ENCODE peak calls at places on chromosome 9, in four cellular contexts. Z is K562, I is A549, W is HepG2. Y is an unnamed sample.

GRCh38 chr9:126342621-126343031 is 16.0 kb downstream of the MVB12B start:
- DNase-seq in Z (no peak), I (no peak), W (peak), Y (no peak)

GRCh38 chr9:91945277-91946074 is 4.6 kb downstream of the ROR2 start:
- DNase-seq in Z (peak), I (no peak), W (no peak), Y (no peak)

GRCh38 chr9:131578778-131579504 is 33.6 kb downstream of the PRRT1B start:
- DNase-seq in Z (no peak), I (no peak), W (no peak), Y (no peak)

GRCh38 chr9:132578367-132578932 is 4.0 kb upstream of the BARHL1 start:
- DNase-seq in Z (no peak), I (no peak), W (no peak), Y (no peak)

GRCh38 chr9:114291064-114291474 is 31.8 kb upstream of the ORM1 start:
- DNase-seq in Z (peak), I (peak), W (peak), Y (peak)

GRCh38 chr9:110180386-110180712 is 27.6 kb downstream of the C9orf152 start:
- DNase-seq in Z (no peak), I (no peak), W (no peak), Y (no peak)

GRCh38 chr9:16482764-16483163 is 387.7 kb downstream of the BNC2 start:
- DNase-seq in Z (no peak), I (no peak), W (no peak), Y (no peak)

GRCh38 chr9:36815023-36815422 is 219.0 kb downstream of the PAX5 start:
- DNase-seq in Z (no peak), I (no peak), W (no peak), Y (no peak)

GRCh38 chr9:88387733-88388202 is 476 bp upstream of the SPIN1 start:
- DNase-seq in Z (peak), I (peak), W (peak), Y (no peak)

GRCh38 chr9:34380511-34381315 is 4.0 kb upstream of the MYORG start:
- DNase-seq in Z (peak), I (peak), W (peak), Y (no peak)

GRCh38 chr9:93228453-93228852 is 44.5 kb downstream of the WNK2 start:
- DNase-seq in Z (no peak), I (no peak), W (no peak), Y (no peak)

GRCh38 chr9:93225892-93226291 is 42.0 kb downstream of the WNK2 start:
- DNase-seq in Z (no peak), I (no peak), W (no peak), Y (no peak)

GRCh38 chr9:93228030-93228429 is 44.1 kb downstream of the WNK2 start:
- DNase-seq in Z (no peak), I (no peak), W (no peak), Y (no peak)

GRCh38 chr9:93225417-93225816 is 41.5 kb downstream of the WNK2 start:
- DNase-seq in Z (no peak), I (no peak), W (no peak), Y (no peak)

GRCh38 chr9:93226819-93227218 is 42.9 kb downstream of the WNK2 start:
- DNase-seq in Z (no peak), I (no peak), W (no peak), Y (no peak)
- TF ChIP-seq KDM1A in Z (no peak), I (no peak), W (no peak), Y (no peak)

GRCh38 chr9:134863306-134863902 is 17.2 kb upstream of the FCN2 start:
- DNase-seq in Z (no peak), I (no peak), W (no peak), Y (no peak)

GRCh38 chr9:134863941-134864820 is 16.4 kb upstream of the FCN2 start:
- DNase-seq in Z (no peak), I (no peak), W (no peak), Y (no peak)

GRCh38 chr9:134861586-134862334 is 18.9 kb upstream of the FCN2 start:
- DNase-seq in Z (no peak), I (no peak), W (no peak), Y (no peak)

GRCh38 chr9:134867917-134868750 is 12.5 kb upstream of the FCN2 start:
- DNase-seq in Z (no peak), I (no peak), W (no peak), Y (no peak)

DNA sequence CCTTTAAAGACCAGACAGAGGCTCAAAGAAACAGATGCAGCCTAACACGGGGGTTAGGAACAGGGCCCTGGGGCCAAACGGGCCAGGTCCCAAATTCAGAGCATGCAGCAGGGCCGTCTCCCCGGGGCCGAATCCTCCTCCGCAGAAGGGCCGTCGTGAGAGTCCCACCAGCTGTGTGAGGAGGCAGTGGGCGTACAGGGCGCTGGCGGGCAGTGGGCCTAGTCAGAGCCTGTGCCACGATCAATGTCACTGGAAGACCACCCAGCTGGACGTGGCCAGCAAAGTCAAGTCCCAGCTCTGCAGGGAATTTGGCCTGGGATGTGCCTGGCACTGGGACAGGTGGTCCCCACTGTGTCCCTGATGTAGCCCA is 15.8 kb upstream of the FCN2 start:
- DNase-seq in Z (no peak), I (no peak), W (no peak), Y (no peak)
- H3K27ac ChIP-seq in Z (no peak), I (no peak), W (no peak), Y (no peak)

GRCh38 chr9:128635266-128636023 is 21.2 kb downstream of the DYNC2I2 start:
- DNase-seq in Z (peak), I (peak), W (peak), Y (peak)
- TF ChIP-seq KDM1A in Z (no peak), I (no peak), W (peak), Y (no peak)

DNA sequence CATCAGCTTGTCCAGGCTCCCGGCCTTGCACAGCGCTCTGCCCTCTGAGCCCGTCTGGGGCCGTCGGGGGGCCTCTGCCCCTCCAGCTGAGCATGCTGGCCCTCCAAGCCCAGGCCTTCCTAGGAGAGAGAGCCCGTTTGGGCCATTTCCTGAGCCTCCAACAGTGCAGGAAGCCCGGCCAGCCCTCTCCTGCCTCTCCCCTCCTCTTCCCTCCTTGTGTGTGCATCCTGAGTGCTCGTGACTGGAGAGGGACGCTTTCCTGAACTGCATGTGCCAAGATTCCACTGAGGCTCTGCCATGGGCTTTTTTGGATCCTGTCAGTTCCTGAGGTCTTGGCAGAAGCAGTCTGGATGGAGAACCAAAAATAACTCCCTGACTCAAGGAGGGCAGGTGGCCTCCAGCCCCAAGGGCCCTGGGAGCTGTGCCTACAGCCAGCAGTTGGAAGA is 15.6 kb downstream of the OLFM1 start:
- DNase-seq in Z (no peak), I (no peak), W (no peak), Y (no peak)
- H3K27ac ChIP-seq in Z (no peak), I (no peak), W (no peak), Y (no peak)

GRCh38 chr9:100597236-100597635 is 19.4 kb downstream of the CAVIN4 start:
- DNase-seq in Z (no peak), I (no peak), W (no peak), Y (no peak)
- TF ChIP-seq KDM1A in Z (no peak), I (no peak), W (no peak), Y (no peak)

DNA sequence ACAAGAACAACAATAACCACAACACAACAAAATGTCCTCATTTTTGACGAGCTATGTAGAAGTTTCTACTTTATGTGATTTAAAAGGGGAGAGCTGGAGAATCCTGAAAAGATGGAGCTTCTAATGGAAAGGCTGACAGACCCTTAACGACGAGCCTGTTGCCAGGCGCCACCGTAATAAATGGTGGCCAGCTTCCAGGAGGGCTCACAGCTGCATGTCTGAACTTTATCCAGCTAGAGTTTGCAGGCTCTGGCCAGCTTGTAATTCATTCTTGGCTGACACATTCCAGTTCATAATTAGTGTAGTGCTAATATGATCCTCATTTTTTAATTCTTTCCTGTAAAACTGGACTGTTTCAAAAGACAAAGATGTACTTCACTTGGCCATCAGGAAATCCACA is 246.7 kb downstream of the GAS1 start:
- DNase-seq in Z (no peak), I (no peak), W (no peak), Y (no peak)
- H3K27ac ChIP-seq in Z (no peak), I (no peak), W (no peak), Y (no peak)

GRCh38 chr9:136946228-136946892 is 1.3 kb downstream of the C8G start:
- DNase-seq in Z (no peak), I (no peak), W (no peak), Y (no peak)

GRCh38 chr9:136945333-136946227 is 537 bp downstream of the C8G start:
- DNase-seq in Z (no peak), I (no peak), W (peak), Y (peak)

GRCh38 chr9:136947955-136948510 is 3.0 kb downstream of the C8G start:
- DNase-seq in Z (peak), I (peak), W (peak), Y (peak)

GRCh38 chr9:136949239-136949816 is 2.7 kb upstream of the LCN12 start:
- DNase-seq in Z (no peak), I (no peak), W (peak), Y (no peak)

GRCh38 chr9:136946893-136947891 is 2.1 kb downstream of the C8G start:
- DNase-seq in Z (no peak), I (no peak), W (no peak), Y (no peak)
- TF ChIP-seq KDM1A in Z (no peak), I (no peak), W (no peak), Y (no peak)

Y was measured in H1.